ENCODE peak calls at places on chromosomes 3 and 15, in six cellular contexts. H is CD8-positive, alpha-beta memory T cell; J is psoas muscle; M is neuronal stem cell; U is thoracic aorta; F is heart left ventricle. B is an unnamed sample. For H3K27me3 and H3K4me1, the result is how much of the 10 kb centered on the place peaks cover.

GRCh38 chr3:161271646-161272045 is 50.5 kb downstream of the NMD3 start:
- DNase-seq in H (no peak), J (no peak), M (no peak), U (no peak), F (no peak), B (no peak)

GRCh38 chr3:37040231-37040630 is 46.9 kb downstream of the MLH1 start:
- DNase-seq in H (no peak), J (no peak), M (no peak), U (no peak), F (no peak), B (no peak)

GRCh38 chr3:81579744-81580143 is 181.7 kb downstream of the GBE1 start:
- DNase-seq in H (no peak), J (no peak), M (no peak), U (no peak), F (no peak), B (no peak)

GRCh38 chr3:100777271-100777670 is 68.0 kb downstream of the TFG start:
- DNase-seq in H (no peak), J (no peak), M (no peak), U (no peak), F (no peak), B (no peak)

GRCh38 chr3:172391592-172392302 is 56.5 kb downstream of the GHSR start:
- DNase-seq in H (no peak), J (no peak), M (no peak), U (no peak), F (no peak), B (peak)

GRCh38 chr15:59280855-59281254 is 74.2 kb downstream of the LDHAL6B start:
- DNase-seq in H (no peak), J (no peak), M (no peak), U (no peak), F (no peak), B (no peak)

GRCh38 chr3:125256675-125257074 is 44.1 kb upstream of the SLC12A8 start:
- DNase-seq in H (no peak), J (no peak), M (no peak), U (no peak), F (no peak), B (no peak)

GRCh38 chr3:143414571-143415253 is 295.1 kb downstream of the CHST2 start:
- DNase-seq in H (no peak), J (no peak), M (no peak), U (no peak), F (no peak), B (no peak)

GRCh38 chr15:63246691-63247464 is 30.5 kb upstream of the APH1B start:
- DNase-seq in H (no peak), J (no peak), M (no peak), U (no peak), F (no peak), B (peak)

GRCh38 chr15:51470512-51470911 is 129.1 kb downstream of the GLDN start:
- DNase-seq in H (no peak), J (no peak), M (no peak), U (no peak), F (no peak), B (no peak)

GRCh38 chr3:113505867-113506266 is 9.1 kb downstream of the SPICE1 start:
- DNase-seq in H (no peak), J (no peak), M (no peak), U (no peak), F (no peak), B (no peak)

GRCh38 chr15:78807359-78807758 is 3.9 kb downstream of the ADAMTS7 start:
- DNase-seq in H (no peak), J (no peak), M (no peak), U (no peak), F (no peak), B (no peak)

GRCh38 chr3:125072310-125072709 is 16.5 kb upstream of the HEG1 start:
- DNase-seq in H (no peak), J (no peak), M (no peak), U (no peak), F (no peak), B (peak)

GRCh38 chr3:152301745-152302181 is 33.0 kb downstream of the MBNL1 start:
- DNase-seq in H (peak), J (no peak), M (no peak), U (no peak), F (no peak), B (peak)

GRCh38 chr3:136177876-136178275 is 18.3 kb downstream of the MSL2 start:
- DNase-seq in H (no peak), J (no peak), M (no peak), U (no peak), F (no peak), B (no peak)

GRCh38 chr3:136171097-136171542 is 25.0 kb downstream of the MSL2 start:
- DNase-seq in H (no peak), J (no peak), M (no peak), U (no peak), F (no peak), B (no peak)

DNA sequence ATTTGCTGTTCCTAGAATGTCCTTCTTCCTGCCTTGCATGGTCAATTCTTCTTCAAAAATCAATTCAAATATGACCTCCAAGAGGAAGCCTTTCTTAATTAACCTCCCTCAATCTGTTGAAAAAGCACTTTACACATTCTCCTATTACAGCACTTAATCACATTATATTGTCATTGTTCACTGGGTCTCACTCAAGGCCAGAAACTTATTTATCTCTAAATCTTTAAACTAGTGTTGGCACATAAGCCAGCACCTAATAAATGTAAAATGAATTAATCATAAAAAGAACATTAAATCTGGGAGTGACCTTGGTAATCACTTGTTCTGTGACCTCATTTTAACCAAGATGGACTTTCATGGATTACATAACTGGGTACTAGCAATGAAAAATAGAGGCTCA is 22.2 kb downstream of the MSL2 start:
- DNase-seq in H (no peak), J (no peak), M (no peak), U (no peak), F (no peak), B (no peak)
- H3K4me3 ChIP-seq in H (no peak), J (no peak), M (no peak), U (no peak), F (no peak), B (no peak)

DNA sequence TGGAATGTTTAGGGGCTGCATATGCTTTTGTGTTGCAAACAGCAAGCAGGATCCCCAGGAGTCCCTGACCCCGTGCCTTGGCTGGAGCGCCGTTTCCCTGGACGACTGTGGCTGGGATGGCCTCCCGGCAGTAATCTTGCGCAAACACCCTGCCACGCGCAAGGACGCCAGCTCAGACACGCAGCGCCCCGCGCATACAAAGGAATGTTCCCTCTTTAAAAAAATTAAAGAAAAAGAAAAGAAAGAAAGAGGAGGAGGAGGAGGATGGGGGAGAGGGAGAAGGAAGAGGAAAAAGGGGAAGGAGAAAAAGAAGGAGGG is 28.2 kb downstream of the ZIC4 start:
- DNase-seq in H (no peak), J (no peak), M (no peak), U (no peak), F (no peak), B (no peak)
- H3K27me3 ChIP-seq in H (under half), J (under half), M (under half), U (under half), F (half or more), B (half or more)

DNA sequence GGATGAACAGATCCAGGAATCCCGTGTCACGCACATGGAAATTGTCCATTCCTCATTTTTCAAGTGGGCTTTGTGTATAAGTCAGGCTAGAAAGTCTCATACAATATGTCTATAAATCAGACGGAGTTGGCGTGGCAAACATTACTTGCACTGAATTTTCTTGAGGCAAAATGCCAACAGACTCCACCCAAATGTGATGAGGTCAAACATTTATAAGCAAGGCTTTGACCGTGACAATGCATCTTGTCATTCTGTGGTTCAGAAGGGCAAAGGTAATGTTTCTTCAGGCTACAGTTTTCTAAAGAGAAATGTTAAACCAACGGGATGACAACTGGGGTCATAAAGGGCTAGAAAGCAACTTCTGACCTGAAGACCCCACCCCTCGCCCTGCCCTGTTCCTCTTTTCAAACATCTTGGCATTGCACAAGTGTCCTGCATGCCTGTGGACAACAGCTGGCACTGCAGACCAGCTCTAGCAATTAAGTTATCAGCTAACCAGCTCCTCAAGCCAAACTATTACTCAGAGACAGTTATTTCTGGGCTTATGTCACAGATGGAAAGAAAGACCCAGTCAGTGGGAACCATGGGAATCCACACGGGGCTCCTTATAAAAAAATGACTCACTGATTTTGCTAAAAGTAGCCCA is 36.5 kb upstream of the SPTBN5 start:
- DNase-seq in H (no peak), J (peak), M (no peak), U (no peak), F (no peak), B (peak)
- H3K4me1 ChIP-seq in H (under half), J (half or more), M (under half), U (half or more), F (half or more), B (half or more)

GRCh38 chr3:157086053-157086761 is 73.7 kb downstream of the CCNL1 start:
- DNase-seq in H (no peak), J (peak), M (no peak), U (no peak), F (peak), B (no peak)

GRCh38 chr3:157086775-157087174 is 73.2 kb downstream of the CCNL1 start:
- DNase-seq in H (no peak), J (no peak), M (no peak), U (no peak), F (no peak), B (no peak)

GRCh38 chr3:157088133-157088488 is 71.8 kb downstream of the CCNL1 start:
- DNase-seq in H (no peak), J (no peak), M (no peak), U (no peak), F (no peak), B (peak)

GRCh38 chr3:157088506-157089454 is 71.2 kb downstream of the CCNL1 start:
- DNase-seq in H (peak), J (peak), M (peak), U (peak), F (peak), B (peak)

GRCh38 chr3:157087398-157088132 is 72.4 kb downstream of the CCNL1 start:
- DNase-seq in H (no peak), J (no peak), M (no peak), U (no peak), F (no peak), B (peak)
- H3K4me3 ChIP-seq in H (no peak), J (peak), M (peak), U (peak), F (peak), B (peak)

DNA sequence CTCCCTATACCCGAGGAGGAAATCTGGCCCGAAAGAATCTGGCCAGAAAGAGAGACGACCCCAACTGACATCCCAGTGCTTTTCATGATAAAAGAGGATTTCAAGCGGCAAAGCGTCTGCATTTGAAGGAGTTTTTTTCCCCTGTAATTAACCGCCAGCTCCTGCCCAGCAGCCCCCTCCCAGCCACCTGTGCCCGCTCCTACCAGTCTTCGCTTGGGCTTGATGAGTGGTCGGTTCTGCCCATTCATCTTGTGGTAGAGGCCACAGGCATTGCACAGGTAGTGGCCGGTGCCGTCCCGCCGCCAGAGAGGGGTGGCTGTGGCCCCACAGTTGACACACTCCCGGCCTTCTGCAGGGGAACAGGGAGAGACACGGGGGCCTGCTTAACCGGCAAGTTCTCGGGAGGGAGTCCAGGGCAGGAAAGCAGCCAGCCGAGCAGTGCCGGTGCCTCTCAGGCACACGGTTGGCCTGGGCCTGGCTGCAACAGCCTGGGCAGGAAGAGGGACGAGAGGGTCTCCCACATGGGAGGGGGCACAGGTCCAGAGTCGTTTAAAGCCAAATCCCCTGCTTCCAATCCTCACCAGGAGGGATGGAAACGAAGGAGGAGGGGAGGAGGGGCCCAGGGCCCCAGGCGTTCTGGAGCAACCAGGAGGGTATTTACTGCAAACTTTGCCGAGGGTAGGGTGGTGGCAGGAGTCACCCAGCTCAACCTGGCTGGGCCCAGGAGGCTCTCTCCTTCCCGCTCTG is 9.2 kb downstream of the GATA2 start:
- DNase-seq in H (no peak), J (peak), M (no peak), U (no peak), F (no peak), B (peak)
- H3K27me3 ChIP-seq in H (under half), J (under half), M (half or more), U (under half), F (under half), B (half or more)

GRCh38 chr3:24302382-24302781 is 192.3 kb downstream of the THRB start:
- DNase-seq in H (no peak), J (no peak), M (no peak), U (no peak), F (no peak), B (no peak)
- H3K4me1 ChIP-seq in H (under half), J (under half), M (under half), U (under half), F (under half), B (under half)

GRCh38 chr3:155232605-155233004 is 60.9 kb downstream of the STRIT1 start:
- DNase-seq in H (no peak), J (peak), M (no peak), U (peak), F (peak), B (peak)
- H3K4me3 ChIP-seq in H (no peak), J (peak), M (no peak), U (no peak), F (no peak), B (no peak)

GRCh38 chr3:84963137-84963536 is 4.3 kb downstream of the CADM2 start:
- DNase-seq in H (no peak), J (no peak), M (no peak), U (no peak), F (no peak), B (no peak)
- H3K27me3 ChIP-seq in H (under half), J (under half), M (under half), U (under half), F (under half), B (under half)

GRCh38 chr15:74901612-74902063 is 5.0 kb downstream of the FAM219B start:
- DNase-seq in H (peak), J (peak), M (peak), U (no peak), F (peak), B (peak)
- H3K4me1 ChIP-seq in H (under half), J (under half), M (under half), U (under half), F (under half), B (under half)

GRCh38 chr15:91866371-91866905 is 12.9 kb downstream of the SLCO3A1 start:
- DNase-seq in H (no peak), J (peak), M (no peak), U (no peak), F (no peak), B (peak)
- H3K4me3 ChIP-seq in H (no peak), J (peak), M (no peak), U (peak), F (peak), B (peak)

B was measured in adipocyte.